ENCODE peak calls at places on chromosome 17, in four cellular contexts. One of them, this sample, is unnamed.

GRCh38 chr17:82399601-82400101 is 18.5 kb upstream of the HEXD start:
- DNase-seq in NCI-H510A treated with DMSO at 0.1 percent for 48 hours: peak; percentile 72
- DNase-seq in IMR-90: no peak
- DNase-seq in hypothalamus: no peak
- DNase-seq in this sample: peak; percentile 99

GRCh38 chr17:31550389-31551056 is 159.0 kb downstream of the RAB11FIP4 start:
- DNase-seq in NCI-H510A treated with DMSO at 0.1 percent for 48 hours: peak; percentile 65
- DNase-seq in hypothalamus: peak; percentile 42
- DNase-seq in IMR-90: peak; percentile 24
- DNase-seq in this sample: no peak

GRCh38 chr17:8131844-8132441 is 8.0 kb upstream of the HES7 start:
- DNase-seq in NCI-H510A treated with DMSO at 0.1 percent for 48 hours: no peak
- DNase-seq in IMR-90: no peak
- DNase-seq in hypothalamus: no peak
- DNase-seq in this sample: no peak

GRCh38 chr17:51741447-51741846 is 417.1 kb downstream of the CA10 start:
- DNase-seq in IMR-90: no peak
- DNase-seq in NCI-H510A treated with DMSO at 0.1 percent for 48 hours: no peak
- DNase-seq in hypothalamus: no peak
- DNase-seq in this sample: no peak

GRCh38 chr17:45852535-45853297 is 8.0 kb downstream of the SPPL2C start:
- DNase-seq in IMR-90: peak; percentile 55
- DNase-seq in NCI-H510A treated with DMSO at 0.1 percent for 48 hours: peak; percentile 50
- DNase-seq in hypothalamus: peak; percentile 20
- DNase-seq in this sample: peak; percentile 50

GRCh38 chr17:77881545-77881944 is 77.0 kb upstream of the TNRC6C start:
- DNase-seq in hypothalamus: peak; percentile 31
- DNase-seq in NCI-H510A treated with DMSO at 0.1 percent for 48 hours: peak; percentile 6
- DNase-seq in IMR-90: peak; percentile 28
- DNase-seq in this sample: peak; percentile 96

GRCh38 chr17:34474706-34475105 is 104.7 kb upstream of the TMEM132E start:
- DNase-seq in NCI-H510A treated with DMSO at 0.1 percent for 48 hours: no peak
- DNase-seq in hypothalamus: no peak
- DNase-seq in IMR-90: no peak
- DNase-seq in this sample: no peak

GRCh38 chr17:1834378-1835149 is 4.8 kb downstream of the RPA1 start:
- DNase-seq in hypothalamus: no peak
- DNase-seq in IMR-90: no peak
- DNase-seq in NCI-H510A treated with DMSO at 0.1 percent for 48 hours: no peak
- DNase-seq in this sample: no peak

GRCh38 chr17:78485416-78486168 is 91.6 kb downstream of the DNAH17 start:
- DNase-seq in IMR-90: no peak
- DNase-seq in NCI-H510A treated with DMSO at 0.1 percent for 48 hours: no peak
- DNase-seq in hypothalamus: no peak
- DNase-seq in this sample: no peak

GRCh38 chr17:28390984-28391383 is 15.0 kb downstream of the SLC46A1 start:
- DNase-seq in hypothalamus: no peak
- DNase-seq in NCI-H510A treated with DMSO at 0.1 percent for 48 hours: no peak
- DNase-seq in IMR-90: no peak
- DNase-seq in this sample: no peak

GRCh38 chr17:70109497-70109896 is 34.5 kb downstream of the KCNJ16 start:
- DNase-seq in NCI-H510A treated with DMSO at 0.1 percent for 48 hours: no peak
- DNase-seq in hypothalamus: no peak
- DNase-seq in IMR-90: no peak
- DNase-seq in this sample: no peak

GRCh38 chr17:58153046-58153445 is 4.9 kb downstream of the OR4D1 start:
- DNase-seq in NCI-H510A treated with DMSO at 0.1 percent for 48 hours: no peak
- DNase-seq in hypothalamus: no peak
- DNase-seq in IMR-90: no peak
- DNase-seq in this sample: no peak

GRCh38 chr17:71460943-71461342 is 659.9 kb upstream of the SOX9 start:
- DNase-seq in NCI-H510A treated with DMSO at 0.1 percent for 48 hours: no peak
- DNase-seq in IMR-90: peak; percentile 43
- DNase-seq in hypothalamus: no peak
- DNase-seq in this sample: no peak

GRCh38 chr17:57438031-57438731 is 181.9 kb downstream of the MSI2 start:
- DNase-seq in IMR-90: no peak
- DNase-seq in hypothalamus: no peak
- DNase-seq in NCI-H510A treated with DMSO at 0.1 percent for 48 hours: no peak
- DNase-seq in this sample: peak; percentile 82

GRCh38 chr17:35315283-35315682 is 58.1 kb downstream of the SLFN11 start:
- DNase-seq in IMR-90: peak; percentile 85
- DNase-seq in NCI-H510A treated with DMSO at 0.1 percent for 48 hours: no peak
- DNase-seq in hypothalamus: no peak
- DNase-seq in this sample: peak; percentile 54

GRCh38 chr17:8413321-8413720 is 15.7 kb upstream of the RNF222 start:
- DNase-seq in IMR-90: no peak
- DNase-seq in NCI-H510A treated with DMSO at 0.1 percent for 48 hours: no peak
- DNase-seq in hypothalamus: no peak
- DNase-seq in this sample: no peak

GRCh38 chr17:38798614-38799500 is 499 bp downstream of the PIP4K2B start:
- DNase-seq in NCI-H510A treated with DMSO at 0.1 percent for 48 hours: peak; percentile 5
- DNase-seq in IMR-90: peak; percentile 35
- DNase-seq in hypothalamus: peak; percentile 67
- DNase-seq in this sample: peak; percentile 55

GRCh38 chr17:82457071-82457789 is 1.3 kb upstream of the NARF start:
- DNase-seq in hypothalamus: no peak
- DNase-seq in NCI-H510A treated with DMSO at 0.1 percent for 48 hours: no peak
- DNase-seq in IMR-90: no peak
- DNase-seq in this sample: no peak

GRCh38 chr17:67272312-67273050 is 27.5 kb upstream of the HELZ start:
- DNase-seq in NCI-H510A treated with DMSO at 0.1 percent for 48 hours: no peak
- DNase-seq in hypothalamus: no peak
- DNase-seq in IMR-90: no peak
- DNase-seq in this sample: peak; percentile 81

GRCh38 chr17:43030137-43030767 is 5.2 kb downstream of the RND2 start:
- DNase-seq in IMR-90: no peak
- DNase-seq in NCI-H510A treated with DMSO at 0.1 percent for 48 hours: no peak
- DNase-seq in hypothalamus: peak; percentile 17
- DNase-seq in this sample: peak; percentile 63

GRCh38 chr17:43319293-43320124 is 79.3 kb upstream of the ARL4D start:
- DNase-seq in IMR-90: no peak
- DNase-seq in hypothalamus: no peak
- DNase-seq in NCI-H510A treated with DMSO at 0.1 percent for 48 hours: no peak
- DNase-seq in this sample: no peak

GRCh38 chr17:19275457-19276082 is 38.4 kb downstream of the EPN2 start:
- DNase-seq in NCI-H510A treated with DMSO at 0.1 percent for 48 hours: no peak
- DNase-seq in IMR-90: peak; percentile 27
- DNase-seq in hypothalamus: no peak
- DNase-seq in this sample: no peak

GRCh38 chr17:31918701-31919128 is 17.2 kb upstream of the UTP6 start:
- DNase-seq in hypothalamus: no peak
- DNase-seq in IMR-90: peak; percentile 28
- DNase-seq in NCI-H510A treated with DMSO at 0.1 percent for 48 hours: no peak
- DNase-seq in this sample: no peak

GRCh38 chr17:71726320-71726719 is 394.5 kb upstream of the SOX9 start:
- DNase-seq in IMR-90: no peak
- DNase-seq in NCI-H510A treated with DMSO at 0.1 percent for 48 hours: no peak
- DNase-seq in hypothalamus: no peak
- DNase-seq in this sample: no peak

GRCh38 chr17:72576289-72576759 is 455.5 kb downstream of the SOX9 start:
- DNase-seq in hypothalamus: peak; percentile 21
- DNase-seq in IMR-90: no peak
- DNase-seq in NCI-H510A treated with DMSO at 0.1 percent for 48 hours: no peak
- DNase-seq in this sample: no peak

GRCh38 chr17:72273301-72274056 is 152.7 kb downstream of the SOX9 start:
- DNase-seq in IMR-90: peak; percentile 25
- DNase-seq in hypothalamus: no peak
- DNase-seq in NCI-H510A treated with DMSO at 0.1 percent for 48 hours: no peak
- DNase-seq in this sample: peak; percentile 26

GRCh38 chr17:44565866-44566443 is 8.7 kb downstream of the FZD2 start:
- DNase-seq in NCI-H510A treated with DMSO at 0.1 percent for 48 hours: no peak
- DNase-seq in hypothalamus: no peak
- DNase-seq in IMR-90: no peak
- DNase-seq in this sample: peak; percentile 67

This sample was measured in SJCRH30.